ENCODE peak calls at places on chromosomes 3 and 15, in ten cellular contexts. One of them, this sample, is unnamed.

GRCh38 chr15:88450125-88450798 is 16.9 kb downstream of the MRPL46 start:
- DNase-seq in cardiac muscle cell: peak
- DNase-seq in mucosa of descending colon: peak
- DNase-seq in NCI-H1105: peak
- DNase-seq in activated naive CD8-positive, alpha-beta T cell treated with anti-CD3 and anti-CD28 coated beads, Interleukin-2, amount 10 ng/mL, durations not matched to agents 7 days and 5 days: peak
- DNase-seq in activated T-helper 1 cell treated with anti-CD3 and anti-CD28 coated beads, Interleukin-2, amount 50 U/mL, for 16 hours: peak
- DNase-seq in stimulated activated CD4-positive, alpha-beta T cell treated with anti-CD3 and anti-CD28 coated beads, Interleukin-1b, Interleukin-23, amount 100 ng/mL, for 24 hours: peak
- DNase-seq in transverse colon: peak
- DNase-seq in fibroblast of mammary gland: peak
- DNase-seq in NCI-H82: peak
- DNase-seq in this sample: peak

GRCh38 chr15:93413745-93414144 is 324.7 kb upstream of the RGMA start:
- DNase-seq in cardiac muscle cell: no peak
- DNase-seq in mucosa of descending colon: no peak
- DNase-seq in NCI-H1105: no peak
- DNase-seq in activated naive CD8-positive, alpha-beta T cell treated with anti-CD3 and anti-CD28 coated beads, Interleukin-2, amount 10 ng/mL, durations not matched to agents 7 days and 5 days: no peak
- DNase-seq in activated T-helper 1 cell treated with anti-CD3 and anti-CD28 coated beads, Interleukin-2, amount 50 U/mL, for 16 hours: no peak
- DNase-seq in stimulated activated CD4-positive, alpha-beta T cell treated with anti-CD3 and anti-CD28 coated beads, Interleukin-1b, Interleukin-23, amount 100 ng/mL, for 24 hours: no peak
- DNase-seq in transverse colon: no peak
- DNase-seq in fibroblast of mammary gland: no peak
- DNase-seq in NCI-H82: no peak
- DNase-seq in this sample: no peak

GRCh38 chr15:25510146-25510545 is 71.3 kb upstream of the UBE3A start:
- DNase-seq in cardiac muscle cell: no peak
- DNase-seq in mucosa of descending colon: no peak
- DNase-seq in NCI-H1105: no peak
- DNase-seq in activated naive CD8-positive, alpha-beta T cell treated with anti-CD3 and anti-CD28 coated beads, Interleukin-2, amount 10 ng/mL, durations not matched to agents 7 days and 5 days: no peak
- DNase-seq in activated T-helper 1 cell treated with anti-CD3 and anti-CD28 coated beads, Interleukin-2, amount 50 U/mL, for 16 hours: no peak
- DNase-seq in stimulated activated CD4-positive, alpha-beta T cell treated with anti-CD3 and anti-CD28 coated beads, Interleukin-1b, Interleukin-23, amount 100 ng/mL, for 24 hours: no peak
- DNase-seq in transverse colon: no peak
- DNase-seq in fibroblast of mammary gland: peak
- DNase-seq in NCI-H82: no peak
- DNase-seq in this sample: no peak

GRCh38 chr15:94229591-94230365 is 1.6 kb upstream of the MCTP2 start:
- DNase-seq in cardiac muscle cell: no peak
- DNase-seq in mucosa of descending colon: peak
- DNase-seq in NCI-H1105: no peak
- DNase-seq in activated naive CD8-positive, alpha-beta T cell treated with anti-CD3 and anti-CD28 coated beads, Interleukin-2, amount 10 ng/mL, durations not matched to agents 7 days and 5 days: no peak
- DNase-seq in activated T-helper 1 cell treated with anti-CD3 and anti-CD28 coated beads, Interleukin-2, amount 50 U/mL, for 16 hours: peak
- DNase-seq in stimulated activated CD4-positive, alpha-beta T cell treated with anti-CD3 and anti-CD28 coated beads, Interleukin-1b, Interleukin-23, amount 100 ng/mL, for 24 hours: peak
- DNase-seq in transverse colon: no peak
- DNase-seq in fibroblast of mammary gland: no peak
- DNase-seq in NCI-H82: no peak
- DNase-seq in this sample: no peak

GRCh38 chr3:145557405-145557804 is 603.6 kb downstream of the PLOD2 start:
- DNase-seq in cardiac muscle cell: no peak
- DNase-seq in mucosa of descending colon: no peak
- DNase-seq in NCI-H1105: no peak
- DNase-seq in activated naive CD8-positive, alpha-beta T cell treated with anti-CD3 and anti-CD28 coated beads, Interleukin-2, amount 10 ng/mL, durations not matched to agents 7 days and 5 days: no peak
- DNase-seq in activated T-helper 1 cell treated with anti-CD3 and anti-CD28 coated beads, Interleukin-2, amount 50 U/mL, for 16 hours: no peak
- DNase-seq in stimulated activated CD4-positive, alpha-beta T cell treated with anti-CD3 and anti-CD28 coated beads, Interleukin-1b, Interleukin-23, amount 100 ng/mL, for 24 hours: no peak
- DNase-seq in transverse colon: no peak
- DNase-seq in fibroblast of mammary gland: peak
- DNase-seq in NCI-H82: peak
- DNase-seq in this sample: no peak

GRCh38 chr3:52187576-52187975 is 10.4 kb upstream of the ALAS1 start:
- DNase-seq in cardiac muscle cell: no peak
- DNase-seq in mucosa of descending colon: no peak
- DNase-seq in NCI-H1105: no peak
- DNase-seq in activated naive CD8-positive, alpha-beta T cell treated with anti-CD3 and anti-CD28 coated beads, Interleukin-2, amount 10 ng/mL, durations not matched to agents 7 days and 5 days: no peak
- DNase-seq in activated T-helper 1 cell treated with anti-CD3 and anti-CD28 coated beads, Interleukin-2, amount 50 U/mL, for 16 hours: no peak
- DNase-seq in stimulated activated CD4-positive, alpha-beta T cell treated with anti-CD3 and anti-CD28 coated beads, Interleukin-1b, Interleukin-23, amount 100 ng/mL, for 24 hours: no peak
- DNase-seq in transverse colon: no peak
- DNase-seq in fibroblast of mammary gland: no peak
- DNase-seq in NCI-H82: no peak
- DNase-seq in this sample: no peak

GRCh38 chr3:132592211-132592610 is 4.9 kb upstream of the ACKR4 start:
- DNase-seq in cardiac muscle cell: no peak
- DNase-seq in mucosa of descending colon: no peak
- DNase-seq in NCI-H1105: no peak
- DNase-seq in activated naive CD8-positive, alpha-beta T cell treated with anti-CD3 and anti-CD28 coated beads, Interleukin-2, amount 10 ng/mL, durations not matched to agents 7 days and 5 days: no peak
- DNase-seq in activated T-helper 1 cell treated with anti-CD3 and anti-CD28 coated beads, Interleukin-2, amount 50 U/mL, for 16 hours: no peak
- DNase-seq in stimulated activated CD4-positive, alpha-beta T cell treated with anti-CD3 and anti-CD28 coated beads, Interleukin-1b, Interleukin-23, amount 100 ng/mL, for 24 hours: no peak
- DNase-seq in transverse colon: no peak
- DNase-seq in fibroblast of mammary gland: peak
- DNase-seq in NCI-H82: peak
- DNase-seq in this sample: no peak

GRCh38 chr15:80107774-80108173 is 45.0 kb upstream of the FAH start:
- DNase-seq in cardiac muscle cell: no peak
- DNase-seq in mucosa of descending colon: no peak
- DNase-seq in NCI-H1105: no peak
- DNase-seq in activated naive CD8-positive, alpha-beta T cell treated with anti-CD3 and anti-CD28 coated beads, Interleukin-2, amount 10 ng/mL, durations not matched to agents 7 days and 5 days: no peak
- DNase-seq in activated T-helper 1 cell treated with anti-CD3 and anti-CD28 coated beads, Interleukin-2, amount 50 U/mL, for 16 hours: no peak
- DNase-seq in stimulated activated CD4-positive, alpha-beta T cell treated with anti-CD3 and anti-CD28 coated beads, Interleukin-1b, Interleukin-23, amount 100 ng/mL, for 24 hours: no peak
- DNase-seq in transverse colon: no peak
- DNase-seq in fibroblast of mammary gland: no peak
- DNase-seq in NCI-H82: no peak
- DNase-seq in this sample: no peak

GRCh38 chr3:13812039-13812438 is 67.8 kb downstream of the WNT7A start:
- DNase-seq in cardiac muscle cell: no peak
- DNase-seq in mucosa of descending colon: no peak
- DNase-seq in NCI-H1105: no peak
- DNase-seq in activated naive CD8-positive, alpha-beta T cell treated with anti-CD3 and anti-CD28 coated beads, Interleukin-2, amount 10 ng/mL, durations not matched to agents 7 days and 5 days: no peak
- DNase-seq in activated T-helper 1 cell treated with anti-CD3 and anti-CD28 coated beads, Interleukin-2, amount 50 U/mL, for 16 hours: no peak
- DNase-seq in stimulated activated CD4-positive, alpha-beta T cell treated with anti-CD3 and anti-CD28 coated beads, Interleukin-1b, Interleukin-23, amount 100 ng/mL, for 24 hours: no peak
- DNase-seq in transverse colon: no peak
- DNase-seq in fibroblast of mammary gland: no peak
- DNase-seq in NCI-H82: no peak
- DNase-seq in this sample: no peak

GRCh38 chr3:134378384-134378783 is 4.1 kb upstream of the AMOTL2 start:
- DNase-seq in cardiac muscle cell: peak
- DNase-seq in mucosa of descending colon: peak
- DNase-seq in NCI-H1105: no peak
- DNase-seq in activated naive CD8-positive, alpha-beta T cell treated with anti-CD3 and anti-CD28 coated beads, Interleukin-2, amount 10 ng/mL, durations not matched to agents 7 days and 5 days: no peak
- DNase-seq in activated T-helper 1 cell treated with anti-CD3 and anti-CD28 coated beads, Interleukin-2, amount 50 U/mL, for 16 hours: no peak
- DNase-seq in stimulated activated CD4-positive, alpha-beta T cell treated with anti-CD3 and anti-CD28 coated beads, Interleukin-1b, Interleukin-23, amount 100 ng/mL, for 24 hours: no peak
- DNase-seq in transverse colon: peak
- DNase-seq in fibroblast of mammary gland: peak
- DNase-seq in NCI-H82: peak
- DNase-seq in this sample: peak

GRCh38 chr15:28915041-28915810 is 29.5 kb downstream of the APBA2 start:
- DNase-seq in cardiac muscle cell: no peak
- DNase-seq in mucosa of descending colon: no peak
- DNase-seq in NCI-H1105: no peak
- DNase-seq in activated naive CD8-positive, alpha-beta T cell treated with anti-CD3 and anti-CD28 coated beads, Interleukin-2, amount 10 ng/mL, durations not matched to agents 7 days and 5 days: peak
- DNase-seq in activated T-helper 1 cell treated with anti-CD3 and anti-CD28 coated beads, Interleukin-2, amount 50 U/mL, for 16 hours: no peak
- DNase-seq in stimulated activated CD4-positive, alpha-beta T cell treated with anti-CD3 and anti-CD28 coated beads, Interleukin-1b, Interleukin-23, amount 100 ng/mL, for 24 hours: no peak
- DNase-seq in transverse colon: no peak
- DNase-seq in fibroblast of mammary gland: no peak
- DNase-seq in NCI-H82: no peak
- DNase-seq in this sample: no peak

GRCh38 chr3:70110066-70110465 is 110.5 kb downstream of the SAMMSON start:
- DNase-seq in cardiac muscle cell: no peak
- DNase-seq in mucosa of descending colon: no peak
- DNase-seq in NCI-H1105: no peak
- DNase-seq in activated naive CD8-positive, alpha-beta T cell treated with anti-CD3 and anti-CD28 coated beads, Interleukin-2, amount 10 ng/mL, durations not matched to agents 7 days and 5 days: no peak
- DNase-seq in activated T-helper 1 cell treated with anti-CD3 and anti-CD28 coated beads, Interleukin-2, amount 50 U/mL, for 16 hours: no peak
- DNase-seq in stimulated activated CD4-positive, alpha-beta T cell treated with anti-CD3 and anti-CD28 coated beads, Interleukin-1b, Interleukin-23, amount 100 ng/mL, for 24 hours: no peak
- DNase-seq in transverse colon: no peak
- DNase-seq in fibroblast of mammary gland: no peak
- DNase-seq in NCI-H82: no peak
- DNase-seq in this sample: no peak

GRCh38 chr3:127145266-127145665 is 47.7 kb upstream of the PRR23E start:
- DNase-seq in cardiac muscle cell: no peak
- DNase-seq in mucosa of descending colon: no peak
- DNase-seq in NCI-H1105: no peak
- DNase-seq in activated naive CD8-positive, alpha-beta T cell treated with anti-CD3 and anti-CD28 coated beads, Interleukin-2, amount 10 ng/mL, durations not matched to agents 7 days and 5 days: no peak
- DNase-seq in activated T-helper 1 cell treated with anti-CD3 and anti-CD28 coated beads, Interleukin-2, amount 50 U/mL, for 16 hours: no peak
- DNase-seq in stimulated activated CD4-positive, alpha-beta T cell treated with anti-CD3 and anti-CD28 coated beads, Interleukin-1b, Interleukin-23, amount 100 ng/mL, for 24 hours: no peak
- DNase-seq in transverse colon: no peak
- DNase-seq in fibroblast of mammary gland: no peak
- DNase-seq in NCI-H82: no peak
- DNase-seq in this sample: no peak